ENCODE peak calls at places on chromosome 6, in six cellular contexts. U is germinal center; G is naive thymus-derived CD8-positive, alpha-beta T cell; J is left ventricle myocardium inferior; R is ecto neural progenitor cell; Z is head of caudate nucleus. H is an unnamed sample.

GRCh38 chr6:11101417-11101816 is 7.8 kb downstream of the SMIM13 start:
- DNase-seq in U (no peak), G (no peak), J (no peak), R (no peak), Z (no peak), H (no peak)

GRCh38 chr6:20440291-20440690 is 38.6 kb downstream of the E2F3 start:
- DNase-seq in U (no peak), G (no peak), J (no peak), R (no peak), Z (no peak), H (no peak)

GRCh38 chr6:157056275-157056674 is 267.0 kb downstream of the TMEM242 start:
- DNase-seq in U (no peak), G (no peak), J (no peak), R (no peak), Z (no peak), H (no peak)

GRCh38 chr6:6556738-6557503 is 31.6 kb upstream of the LY86 start:
- DNase-seq in U (peak), G (peak), J (peak), R (peak), Z (peak), H (peak)

GRCh38 chr6:112743343-112743742 is 396.2 kb downstream of the RFPL4B start:
- DNase-seq in U (no peak), G (no peak), J (no peak), R (no peak), Z (peak), H (no peak)

GRCh38 chr6:52759085-52759484 is 4.2 kb downstream of the GSTA2 start:
- DNase-seq in U (no peak), G (no peak), J (no peak), R (no peak), Z (no peak), H (no peak)

GRCh38 chr6:118565317-118565960 is 17.3 kb downstream of the PLN start:
- DNase-seq in U (peak), G (peak), J (no peak), R (no peak), Z (peak), H (no peak)

GRCh38 chr6:52577022-52577777 is at the start of gene TRAM2:
- DNase-seq in U (peak), G (peak), J (peak), R (peak), Z (peak), H (peak)

GRCh38 chr6:137657351-137657911 is 163.2 kb upstream of the OLIG3 start:
- DNase-seq in U (no peak), G (no peak), J (no peak), R (no peak), Z (no peak), H (no peak)

GRCh38 chr6:138824482-138825134 is 28.7 kb downstream of the ECT2L start:
- DNase-seq in U (no peak), G (peak), J (no peak), R (no peak), Z (no peak), H (no peak)

GRCh38 chr6:170032197-170032596 is 258.7 kb downstream of the DLL1 start:
- DNase-seq in U (no peak), G (no peak), J (peak), R (no peak), Z (no peak), H (no peak)

GRCh38 chr6:160261991-160262718 is 3.5 kb upstream of the SLC22A2 start:
- DNase-seq in U (no peak), G (no peak), J (no peak), R (no peak), Z (no peak), H (no peak)

GRCh38 chr6:121885399-121886152 is 450.1 kb downstream of the GJA1 start:
- DNase-seq in U (no peak), G (no peak), J (no peak), R (no peak), Z (no peak), H (no peak)

GRCh38 chr6:80003841-80004198 is 629 bp upstream of the TTK start:
- DNase-seq in U (peak), G (no peak), J (no peak), R (peak), Z (no peak), H (peak)

GRCh38 chr6:5082487-5083306 is 2.4 kb upstream of the PPP1R3G start:
- DNase-seq in U (no peak), G (no peak), J (no peak), R (no peak), Z (no peak), H (peak)

GRCh38 chr6:117601811-117602150 is 530 bp downstream of the GOPC start:
- DNase-seq in U (peak), G (no peak), J (peak), R (no peak), Z (no peak), H (no peak)

GRCh38 chr6:11975353-11975977 is 36.6 kb upstream of the HIVEP1 start:
- DNase-seq in U (peak), G (peak), J (no peak), R (no peak), Z (no peak), H (no peak)

GRCh38 chr6:157224957-157225574 is 98.3 kb downstream of the TMEM242 start:
- DNase-seq in U (no peak), G (no peak), J (no peak), R (peak), Z (no peak), H (no peak)

GRCh38 chr6:34723203-34723602 is 26.6 kb upstream of the ILRUN start:
- DNase-seq in U (no peak), G (no peak), J (no peak), R (no peak), Z (no peak), H (no peak)

GRCh38 chr6:145502417-145502816 is 232.9 kb downstream of the EPM2A start:
- DNase-seq in U (no peak), G (no peak), J (no peak), R (no peak), Z (no peak), H (no peak)

GRCh38 chr6:112575309-112575834 is 228.2 kb downstream of the RFPL4B start:
- DNase-seq in U (no peak), G (no peak), J (no peak), R (no peak), Z (no peak), H (no peak)

GRCh38 chr6:51959744-51960383 is 127.5 kb downstream of the PKHD1 start:
- DNase-seq in U (peak), G (no peak), J (peak), R (peak), Z (peak), H (no peak)

GRCh38 chr6:135358251-135358821 is 139.2 kb downstream of the AHI1 start:
- DNase-seq in U (no peak), G (no peak), J (no peak), R (no peak), Z (no peak), H (no peak)

GRCh38 chr6:46015119-46015968 is at the start of gene CLIC5:
- DNase-seq in U (peak), G (peak), J (peak), R (peak), Z (no peak), H (no peak)

GRCh38 chr6:39088331-39088730 is 26.7 kb downstream of the SAYSD1 start:
- DNase-seq in U (no peak), G (peak), J (peak), R (peak), Z (peak), H (no peak)

GRCh38 chr6:99345164-99345563 is 4.3 kb downstream of the FAXC start:
- DNase-seq in U (no peak), G (no peak), J (no peak), R (no peak), Z (no peak), H (no peak)

GRCh38 chr6:84282566-84282965 is 55.1 kb upstream of the CEP162 start:
- DNase-seq in U (no peak), G (no peak), J (no peak), R (no peak), Z (no peak), H (no peak)

GRCh38 chr6:168411130-168411529 is 29.9 kb upstream of the SMOC2 start:
- DNase-seq in U (no peak), G (no peak), J (no peak), R (peak), Z (no peak), H (no peak)

GRCh38 chr6:142301421-142302391 is at the start of gene ADGRG6:
- DNase-seq in U (peak), G (peak), J (peak), R (peak), Z (no peak), H (no peak)

GRCh38 chr6:54717849-54718455 is 128.6 kb upstream of the FAM83B start:
- DNase-seq in U (peak), G (peak), J (no peak), R (peak), Z (peak), H (peak)

GRCh38 chr6:110320307-110320706 is 37.8 kb downstream of the METTL24 start:
- DNase-seq in U (no peak), G (no peak), J (no peak), R (no peak), Z (no peak), H (no peak)

GRCh38 chr6:125798734-125799510 is 8.2 kb downstream of the NCOA7 start:
- DNase-seq in U (peak), G (no peak), J (no peak), R (no peak), Z (no peak), H (no peak)

GRCh38 chr6:158518196-158519127 is 41.4 kb upstream of the TMEM181 start:
- DNase-seq in U (peak), G (peak), J (peak), R (peak), Z (peak), H (peak)